ENCODE peak calls at places on chromosomes 4 and X, in five cellular contexts. B, F, V, L and Y are unnamed samples.

GRCh38 chrX:16185725-16186136 is 18.4 kb downstream of the MAGEB17 start:
- DNase-seq in L (peak), B (peak), V (peak), F (no peak), Y (no peak)

GRCh38 chrX:10098235-10098819 is 58.4 kb upstream of the CLCN4 start:
- DNase-seq in F (no peak), L (peak), V (no peak), B (no peak), Y (no peak)

GRCh38 chrX:103779156-103779555 is 2.5 kb downstream of the PLP1 start:
- DNase-seq in L (no peak), F (no peak), V (no peak), B (no peak), Y (no peak)

GRCh38 chr4:47031713-47032404 is 492 bp downstream of the GABRB1 start:
- DNase-seq in B (no peak), L (peak), F (no peak), V (no peak), Y (no peak)

GRCh38 chr4:55866290-55866907 is 13.0 kb downstream of the EXOC1 start:
- DNase-seq in V (peak), F (no peak), B (peak), L (peak), Y (no peak)

GRCh38 chr4:33386761-33387160 is 2666.6 kb downstream of the PCDH7 start:
- DNase-seq in F (no peak), L (no peak), B (no peak), V (peak), Y (no peak)

GRCh38 chr4:40121515-40121914 is 64.9 kb downstream of the N4BP2 start:
- DNase-seq in V (peak), F (no peak), L (no peak), B (peak), Y (no peak)

GRCh38 chr4:140116442-140117104 is 37.4 kb downstream of the MAML3 start:
- DNase-seq in L (no peak), V (peak), B (no peak), F (no peak), Y (no peak)

GRCh38 chr4:95867919-95868318 is 28.0 kb downstream of the PDHA2 start:
- DNase-seq in B (no peak), F (no peak), V (peak), L (no peak), Y (no peak)

DNA sequence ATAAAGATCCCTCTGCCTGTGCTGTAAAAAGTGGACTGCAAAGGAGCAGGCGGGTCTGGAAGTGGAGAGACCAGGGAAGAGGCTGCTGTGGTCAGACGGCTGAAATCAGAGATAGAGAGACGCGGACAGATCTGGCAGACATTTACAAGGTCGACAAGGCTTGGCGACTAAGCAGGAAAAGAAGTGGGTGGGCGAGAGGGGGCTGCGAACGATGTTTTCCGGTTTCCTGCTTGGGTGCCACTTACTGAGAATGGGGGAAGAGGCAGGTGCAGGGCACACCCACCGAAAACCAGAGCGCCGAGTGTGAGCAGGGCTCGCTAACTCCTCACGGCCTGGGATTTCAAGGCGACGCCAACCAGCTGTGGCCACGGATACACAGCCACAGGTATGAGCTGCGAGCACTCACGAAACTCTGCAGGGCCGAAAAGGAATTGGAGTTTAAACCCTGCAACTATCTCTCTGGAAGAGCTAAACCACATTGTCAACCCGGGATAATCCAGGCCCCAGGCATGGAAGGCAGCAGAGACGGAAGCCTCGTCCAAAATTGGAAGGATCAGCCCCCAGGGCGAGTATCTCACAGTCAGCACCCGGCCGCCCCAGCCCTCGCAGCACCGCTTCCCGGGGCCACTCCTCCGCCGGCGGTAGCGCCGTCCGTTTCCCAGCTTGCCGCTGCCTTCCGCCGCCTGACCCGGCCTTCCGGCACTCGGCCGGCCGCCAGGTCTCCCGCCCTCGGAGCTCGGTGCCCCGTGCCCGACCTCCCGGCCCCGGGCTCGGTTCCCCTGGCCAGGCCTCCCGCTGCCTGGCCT is 824 bp downstream of the CASP3 start:
- DNase-seq in F (peak), L (peak), V (peak), B (no peak), Y (peak)
- TF ChIP-seq CTCF in F (no peak), L (no peak), V (no peak), B (peak), Y (no peak)

GRCh38 chr4:119039779-119040178 is 95.9 kb upstream of the MYOZ2 start:
- DNase-seq in B (no peak), V (no peak), F (peak), L (no peak), Y (peak)
- TF ChIP-seq CTCF in B (peak), V (peak), F (no peak), L (no peak), Y (no peak)

GRCh38 chrX:21766101-21766500 is 8.2 kb upstream of the SMPX start:
- DNase-seq in F (no peak), L (no peak), V (peak), B (no peak), Y (no peak)

GRCh38 chrX:21770631-21771321 is 12.9 kb upstream of the SMPX start:
- DNase-seq in V (peak), F (no peak), B (no peak), L (no peak), Y (no peak)
- TF ChIP-seq CTCF in V (peak), F (no peak), B (no peak), L (no peak), Y (no peak)

DNA sequence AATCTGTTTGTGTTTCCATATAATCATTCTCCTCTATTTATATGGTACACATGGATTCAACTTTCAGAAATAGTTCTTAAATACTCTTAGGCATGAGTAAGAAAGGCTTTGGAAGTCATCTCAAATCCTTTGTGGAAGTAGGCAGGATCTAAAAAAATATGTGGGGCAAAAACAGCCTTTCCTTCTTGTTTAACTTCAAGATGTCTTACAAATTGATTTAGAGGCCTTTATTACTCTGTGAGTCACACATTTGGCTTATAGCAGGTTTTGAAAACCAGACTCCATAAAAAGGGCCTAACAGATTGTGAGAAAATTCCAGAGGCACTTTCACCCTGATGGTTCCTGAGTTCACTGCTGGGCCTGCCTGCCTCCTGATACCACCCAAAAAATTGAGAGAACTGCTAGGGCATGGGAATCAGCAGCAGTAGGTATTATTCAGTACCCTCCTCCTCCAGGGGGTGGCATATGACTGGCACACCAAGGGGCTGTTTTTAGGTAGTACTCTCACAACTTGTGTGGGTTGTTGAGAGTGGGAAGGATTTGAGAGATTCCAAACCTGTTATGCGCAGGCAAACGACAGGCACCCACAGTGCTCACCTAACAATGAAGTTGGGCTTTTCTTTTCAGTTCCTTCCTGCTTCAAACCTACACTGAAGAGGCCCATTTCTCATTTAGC is 162.7 kb upstream of the MBNL3 start:
- DNase-seq in L (no peak), V (peak), F (no peak), B (no peak), Y (no peak)
- TF ChIP-seq CTCF in L (no peak), V (peak), F (no peak), B (no peak), Y (no peak)

DNA sequence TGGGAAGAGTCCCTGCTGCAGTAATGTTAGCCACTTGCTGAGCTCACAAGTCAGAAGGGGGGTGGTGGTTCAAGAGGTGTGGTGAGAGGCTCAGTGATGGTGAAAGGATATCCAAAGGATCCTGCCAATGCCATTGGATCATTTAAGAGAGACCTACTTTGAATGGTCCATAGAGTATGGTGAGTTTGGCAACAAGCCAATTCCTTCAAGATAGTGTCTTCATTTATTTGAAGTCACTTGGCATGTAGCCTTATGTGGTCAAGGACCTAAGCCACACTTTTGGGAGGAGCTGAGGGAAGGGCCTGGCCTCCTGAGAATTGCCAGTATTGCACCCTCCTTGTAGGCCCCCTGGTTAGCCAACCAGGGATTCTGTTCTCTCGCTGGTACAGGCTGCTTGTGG is 87.9 kb downstream of the TSPAN7 start:
- DNase-seq in B (no peak), L (no peak), V (no peak), F (no peak), Y (no peak)
- TF ChIP-seq CTCF in B (no peak), L (no peak), V (no peak), F (no peak), Y (no peak)

GRCh38 chr4:15914736-15915135 is 23.8 kb downstream of the FGFBP1 start:
- DNase-seq in F (no peak), L (no peak), B (no peak), V (no peak), Y (no peak)
- TF ChIP-seq CTCF in F (no peak), L (no peak), B (no peak), V (no peak), Y (no peak)

DNA sequence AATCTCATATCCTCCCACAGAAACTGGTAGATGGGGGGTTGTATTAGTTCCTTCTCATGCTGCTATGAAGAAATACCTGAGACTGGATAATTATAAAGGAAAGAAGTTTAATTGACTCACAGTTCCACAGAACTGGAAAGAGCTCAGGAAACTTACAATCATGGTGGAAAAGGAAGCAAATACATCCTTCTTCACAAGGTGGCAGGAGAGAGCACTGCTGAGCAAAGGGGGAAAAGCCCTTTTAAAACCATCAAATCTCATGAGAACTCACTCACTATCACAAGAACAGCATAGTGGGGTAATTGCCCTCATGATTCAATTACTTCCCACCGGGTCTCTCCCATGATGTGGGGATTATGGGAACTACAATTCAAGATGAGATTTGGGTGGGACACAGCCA is 250.5 kb upstream of the GPRIN3 start:
- DNase-seq in B (no peak), V (peak), L (no peak), F (no peak), Y (no peak)
- TF ChIP-seq CTCF in B (peak), V (peak), L (peak), F (peak), Y (peak)

GRCh38 chr4:22607382-22607781 is 85.4 kb upstream of the GBA3 start:
- DNase-seq in V (peak), F (peak), L (peak), B (peak), Y (peak)
- TF ChIP-seq CTCF in V (peak), F (no peak), L (peak), B (peak), Y (no peak)